ENCODE peak calls at places on chromosomes 13 and 19, in ten cellular contexts. Z is NCI-H1105; R is occipital lobe; O is cardiac muscle cell; X is activated T-helper 1 cell treated with Interleukin-2 at 50 U/mL for 16 hours; J is uterus; L is non-pigmented ciliary epithelial cell; V is activated CD8-positive, alpha-beta T cell treated with anti-CD3 and anti-CD28 coated beads for 36 hours; Q is activated naive CD8-positive, alpha-beta T cell treated with anti-CD3 and anti-CD28 coated beads for 36 hours; C is activated B cell treated with CpG ODN at 0.5 μM for 24 hours. B is an unnamed sample.

GRCh38 chr13:21014139-21014665 is 47.2 kb downstream of the LATS2 start:
- DNase-seq in Z (no peak), V (no peak), L (no peak), R (no peak), X (no peak), O (no peak), J (no peak), C (no peak), Q (no peak), B (no peak)

GRCh38 chr19:8835877-8836276 is 3.7 kb downstream of the MBD3L1 start:
- DNase-seq in Q (no peak), L (no peak), J (no peak), Z (no peak), V (no peak), C (no peak), O (no peak), R (no peak), X (no peak), B (no peak)

GRCh38 chr13:101416181-101417042 is at the start of gene NALCN:
- DNase-seq in C (no peak), V (no peak), L (no peak), O (peak; percentile 7), J (no peak), R (peak; percentile 43), Q (no peak), X (no peak), Z (peak; percentile 16), B (peak; percentile 41)

GRCh38 chr13:35714096-35714495 is 237.6 kb upstream of the MAB21L1 start:
- DNase-seq in C (no peak), Q (no peak), X (no peak), Z (no peak), R (no peak), L (no peak), V (no peak), J (no peak), O (no peak), B (no peak)

GRCh38 chr19:7799640-7800355 is 30.2 kb upstream of the EVI5L start:
- DNase-seq in L (peak; percentile 36), R (peak; percentile 54), Z (peak; percentile 59), Q (peak; percentile 26), X (peak; percentile 11), V (peak; percentile 67), O (peak; percentile 84), C (peak; percentile 35), J (peak; percentile 43), B (peak; percentile 63)

GRCh38 chr13:40210865-40211585 is 455.4 kb downstream of the FOXO1 start:
- DNase-seq in R (no peak), O (no peak), X (no peak), C (no peak), Q (no peak), J (no peak), Z (no peak), L (no peak), V (no peak), B (no peak)

GRCh38 chr13:39130298-39130697 is 92.0 kb downstream of the NHLRC3 start:
- DNase-seq in C (no peak), J (no peak), V (no peak), X (no peak), O (no peak), R (no peak), Z (no peak), Q (no peak), L (no peak), B (no peak)

GRCh38 chr19:11780431-11781020 is 13.7 kb downstream of the ZNF441 start:
- DNase-seq in C (no peak), L (no peak), X (no peak), Z (no peak), J (no peak), Q (no peak), O (no peak), R (no peak), V (no peak), B (no peak)

GRCh38 chr13:83752141-83752540 is 130.1 kb downstream of the SLITRK1 start:
- DNase-seq in V (no peak), L (peak; percentile 60), X (no peak), J (no peak), R (no peak), Z (no peak), Q (no peak), O (peak; percentile 64), C (no peak), B (peak; percentile 36)

GRCh38 chr19:55304279-55304978 is 20.6 kb downstream of the BRSK1 start:
- DNase-seq in L (no peak), X (no peak), V (peak; percentile 73), Q (peak; percentile 38), O (peak; percentile 33), C (no peak), J (no peak), R (no peak), Z (no peak), B (no peak)

GRCh38 chr19:57559404-57560025 is at the start of gene ZNF550:
- DNase-seq in X (peak; percentile 83), V (peak; percentile 91), Z (peak; percentile 89), J (peak; percentile 88), R (peak; percentile 85), Q (peak; percentile 87), C (peak; percentile 83), O (peak; percentile 93), L (peak; percentile 53), B (peak; percentile 87)

GRCh38 chr13:92843549-92843948 is 383.1 kb upstream of the GPC6 start:
- DNase-seq in J (no peak), Z (peak; percentile 12), L (peak; percentile 14), O (peak; percentile 73), V (no peak), C (no peak), Q (no peak), X (no peak), R (no peak), B (peak; percentile 93)

GRCh38 chr19:35738887-35739229 is 3.4 kb downstream of the IGFLR1 start:
- DNase-seq in C (no peak), Q (no peak), V (no peak), R (no peak), O (no peak), J (no peak), X (no peak), Z (no peak), L (no peak), B (no peak)

GRCh38 chr13:98847780-98848179 is 95.3 kb upstream of the SLC15A1 start:
- DNase-seq in O (peak; percentile 71), R (no peak), C (no peak), Z (no peak), J (no peak), Q (no peak), X (no peak), V (no peak), L (no peak), B (no peak)

GRCh38 chr13:30108216-30108912 is 199.0 kb downstream of the KATNAL1 start:
- DNase-seq in Q (no peak), X (no peak), L (no peak), Z (no peak), C (no peak), R (no peak), V (no peak), J (no peak), O (no peak), B (no peak)

GRCh38 chr19:38795549-38795948 is 6.5 kb downstream of the LGALS7B start:
- DNase-seq in V (no peak), J (no peak), Q (no peak), X (no peak), C (no peak), O (no peak), L (no peak), R (no peak), Z (no peak), B (no peak)

GRCh38 chr13:75881109-75881775 is 245.1 kb downstream of the LMO7 start:
- DNase-seq in X (no peak), C (no peak), O (no peak), J (no peak), Q (no peak), L (peak; percentile 28), V (no peak), Z (no peak), R (no peak), B (peak; percentile 61)

GRCh38 chr19:42301646-42302204 is at the start of gene PRR19:
- DNase-seq in C (no peak), R (no peak), J (no peak), Z (no peak), X (no peak), V (peak; percentile 45), Q (no peak), L (no peak), O (no peak), B (no peak)

GRCh38 chr13:40480915-40481525 is 185.4 kb downstream of the FOXO1 start:
- DNase-seq in X (no peak), R (no peak), C (no peak), V (peak; percentile 36), Q (no peak), J (no peak), Z (no peak), L (no peak), O (no peak), B (no peak)

GRCh38 chr19:17687857-17688784 is at the start of gene UNC13A:
- DNase-seq in J (no peak), L (no peak), V (peak; percentile 49), O (peak; percentile 59), C (peak; percentile 48), X (peak; percentile 13), Z (peak; percentile 54), Q (peak; percentile 69), R (peak; percentile 60), B (no peak)

GRCh38 chr19:15126511-15126910 is 19.3 kb downstream of the SYDE1 start:
- DNase-seq in C (no peak), O (peak; percentile 41), Z (no peak), R (no peak), V (no peak), L (no peak), J (no peak), X (no peak), Q (no peak), B (no peak)

GRCh38 chr19:33798701-33799111 is 2.0 kb downstream of the KCTD15 start:
- DNase-seq in J (no peak), V (no peak), Q (no peak), C (no peak), R (no peak), L (no peak), O (peak; percentile 53), Z (no peak), X (no peak), B (no peak)

GRCh38 chr19:1473056-1473400 is 6.0 kb downstream of the C19orf25 start:
- DNase-seq in V (no peak), O (no peak), C (no peak), L (no peak), Q (no peak), X (no peak), Z (no peak), J (no peak), R (no peak), B (no peak)

GRCh38 chr19:46723471-46723870 is 6.6 kb upstream of the PRKD2 start:
- DNase-seq in Z (no peak), R (no peak), O (no peak), L (no peak), J (no peak), C (no peak), X (no peak), V (no peak), Q (no peak), B (no peak)

GRCh38 chr19:34367424-34367957 is 2.5 kb downstream of the GPI start:
- DNase-seq in R (no peak), J (no peak), C (no peak), V (no peak), L (no peak), Q (no peak), O (no peak), X (no peak), Z (no peak), B (no peak)

GRCh38 chr19:54254195-54254906 is 2.7 kb downstream of the LILRB5 start:
- DNase-seq in Z (no peak), Q (no peak), O (no peak), J (no peak), R (no peak), L (no peak), V (no peak), X (no peak), C (no peak), B (no peak)